ENCODE peak calls at places on chromosomes 12 and 14, in four cellular contexts. One of them, this sample, is unnamed.
A peak's percentile ranks its signal among the peaks of the same experiment; 100 is the strongest.

GRCh38 chr14:60079723-60080122 is 12.0 kb upstream of the PCNX4 start:
- DNase-seq in thoracic aorta: no peak
- DNase-seq in left ventricle myocardium inferior: no peak
- DNase-seq in right lobe of liver: no peak
- DNase-seq in this sample: no peak

GRCh38 chr12:51941011-51941561 is 10.4 kb upstream of the ACVR1B start:
- DNase-seq in left ventricle myocardium inferior: no peak
- DNase-seq in right lobe of liver: no peak
- DNase-seq in thoracic aorta: no peak
- DNase-seq in this sample: no peak

GRCh38 chr14:77208266-77208978 is 26.8 kb downstream of the TMEM63C start:
- DNase-seq in left ventricle myocardium inferior: peak; percentile 69
- DNase-seq in right lobe of liver: peak; percentile 75
- DNase-seq in thoracic aorta: no peak
- DNase-seq in this sample: peak; percentile 74

GRCh38 chr12:82040987-82041743 is 282.0 kb upstream of the PPFIA2 start:
- DNase-seq in left ventricle myocardium inferior: no peak
- DNase-seq in thoracic aorta: no peak
- DNase-seq in right lobe of liver: no peak
- DNase-seq in this sample: no peak

GRCh38 chr12:94673951-94674570 is 23.7 kb upstream of the TMCC3 start:
- DNase-seq in thoracic aorta: no peak
- DNase-seq in right lobe of liver: no peak
- DNase-seq in left ventricle myocardium inferior: no peak
- DNase-seq in this sample: no peak

GRCh38 chr14:20855652-20856291 is 35.4 kb upstream of the RNASE3 start:
- DNase-seq in left ventricle myocardium inferior: peak; percentile 19
- DNase-seq in thoracic aorta: no peak
- DNase-seq in right lobe of liver: peak; percentile 34
- DNase-seq in this sample: peak; percentile 70

GRCh38 chr14:92254786-92255185 is 68.2 kb upstream of the SLC24A4 start:
- DNase-seq in left ventricle myocardium inferior: peak; percentile 75
- DNase-seq in thoracic aorta: no peak
- DNase-seq in right lobe of liver: peak; percentile 42
- DNase-seq in this sample: no peak

GRCh38 chr12:106915635-106916026 is 40.1 kb upstream of the TMEM263 start:
- DNase-seq in right lobe of liver: no peak
- DNase-seq in thoracic aorta: no peak
- DNase-seq in left ventricle myocardium inferior: no peak
- DNase-seq in this sample: no peak

GRCh38 chr12:31728289-31728916 is 418 bp downstream of the AMN1 start:
- DNase-seq in right lobe of liver: peak; percentile 60
- DNase-seq in left ventricle myocardium inferior: no peak
- DNase-seq in thoracic aorta: no peak
- DNase-seq in this sample: peak; percentile 66

GRCh38 chr12:104130760-104131159 is 7.2 kb downstream of the NFYB start:
- DNase-seq in right lobe of liver: no peak
- DNase-seq in thoracic aorta: no peak
- DNase-seq in left ventricle myocardium inferior: no peak
- DNase-seq in this sample: no peak

GRCh38 chr12:7933255-7933726 is 2.7 kb downstream of the SLC2A3 start:
- DNase-seq in right lobe of liver: no peak
- DNase-seq in thoracic aorta: peak; percentile 47
- DNase-seq in left ventricle myocardium inferior: peak; percentile 65
- DNase-seq in this sample: peak; percentile 66

GRCh38 chr14:73785336-73785833 is 66.2 kb upstream of the PTGR2 start:
- DNase-seq in left ventricle myocardium inferior: no peak
- DNase-seq in right lobe of liver: no peak
- DNase-seq in thoracic aorta: no peak
- DNase-seq in this sample: no peak

GRCh38 chr12:8549381-8549780 is 8.7 kb upstream of the CLEC4E start:
- DNase-seq in thoracic aorta: no peak
- DNase-seq in left ventricle myocardium inferior: no peak
- DNase-seq in right lobe of liver: no peak
- DNase-seq in this sample: no peak

GRCh38 chr14:103905861-103906456 is 22.3 kb upstream of the TDRD9 start:
- DNase-seq in right lobe of liver: no peak
- DNase-seq in thoracic aorta: no peak
- DNase-seq in left ventricle myocardium inferior: no peak
- DNase-seq in this sample: peak; percentile 36

GRCh38 chr12:115354007-115354452 is 670.1 kb upstream of the TBX3 start:
- DNase-seq in right lobe of liver: no peak
- DNase-seq in thoracic aorta: peak; percentile 54
- DNase-seq in left ventricle myocardium inferior: no peak
- DNase-seq in this sample: no peak

GRCh38 chr12:8065991-8066594 is at the start of gene C3AR1:
- DNase-seq in right lobe of liver: no peak
- DNase-seq in thoracic aorta: no peak
- DNase-seq in left ventricle myocardium inferior: no peak
- DNase-seq in this sample: no peak

GRCh38 chr12:124938066-124938465 is 23.6 kb upstream of the UBC start:
- DNase-seq in right lobe of liver: no peak
- DNase-seq in thoracic aorta: no peak
- DNase-seq in left ventricle myocardium inferior: no peak
- DNase-seq in this sample: no peak

GRCh38 chr12:11832100-11832499 is 182.6 kb downstream of the ETV6 start:
- DNase-seq in right lobe of liver: no peak
- DNase-seq in thoracic aorta: no peak
- DNase-seq in left ventricle myocardium inferior: no peak
- DNase-seq in this sample: no peak

GRCh38 chr14:78172428-78172827 is 2.3 kb downstream of the NRXN3 start:
- DNase-seq in right lobe of liver: no peak
- DNase-seq in left ventricle myocardium inferior: no peak
- DNase-seq in thoracic aorta: no peak
- DNase-seq in this sample: no peak

GRCh38 chr12:108568653-108569154 is 6.3 kb downstream of the ISCU start:
- DNase-seq in right lobe of liver: no peak
- DNase-seq in left ventricle myocardium inferior: no peak
- DNase-seq in thoracic aorta: no peak
- DNase-seq in this sample: no peak

GRCh38 chr12:111173391-111174282 is 195.3 kb downstream of the PHETA1 start:
- DNase-seq in thoracic aorta: no peak
- DNase-seq in left ventricle myocardium inferior: no peak
- DNase-seq in right lobe of liver: no peak
- DNase-seq in this sample: no peak
- H3K27ac ChIP-seq in thoracic aorta: no peak overlapping the region
- H3K27ac ChIP-seq in left ventricle myocardium inferior: no peak overlapping the region
- H3K27ac ChIP-seq in right lobe of liver: no peak overlapping the region
- H3K27ac ChIP-seq in this sample: no peak overlapping the region

DNA sequence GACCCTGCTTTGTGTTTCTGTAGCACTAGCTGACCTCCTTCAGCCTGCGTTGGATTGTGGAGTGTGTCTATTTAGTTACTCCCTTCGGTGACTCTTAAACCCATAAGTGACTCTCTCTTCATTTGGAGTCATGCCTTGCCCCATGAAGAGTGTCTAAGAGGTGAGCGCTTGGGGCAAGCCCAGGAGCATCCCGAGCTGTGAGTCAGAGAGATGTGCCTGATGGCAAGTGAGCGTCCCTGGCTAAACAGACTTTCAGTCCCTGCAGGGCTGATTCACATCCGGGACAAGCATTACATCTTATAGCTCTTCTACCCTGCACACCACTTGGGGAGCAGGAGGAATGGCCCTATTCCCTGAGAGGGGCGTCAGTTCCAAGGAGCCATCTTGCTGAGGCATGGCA is 24.3 kb upstream of the ATF1 start:
- DNase-seq in right lobe of liver: no peak
- DNase-seq in thoracic aorta: no peak
- DNase-seq in left ventricle myocardium inferior: no peak
- DNase-seq in this sample: no peak
- H3K4me3 ChIP-seq in right lobe of liver: no peak overlapping the region
- H3K4me3 ChIP-seq in thoracic aorta: no peak overlapping the region
- H3K4me3 ChIP-seq in left ventricle myocardium inferior: no peak overlapping the region
- H3K4me3 ChIP-seq in this sample: no peak overlapping the region

DNA sequence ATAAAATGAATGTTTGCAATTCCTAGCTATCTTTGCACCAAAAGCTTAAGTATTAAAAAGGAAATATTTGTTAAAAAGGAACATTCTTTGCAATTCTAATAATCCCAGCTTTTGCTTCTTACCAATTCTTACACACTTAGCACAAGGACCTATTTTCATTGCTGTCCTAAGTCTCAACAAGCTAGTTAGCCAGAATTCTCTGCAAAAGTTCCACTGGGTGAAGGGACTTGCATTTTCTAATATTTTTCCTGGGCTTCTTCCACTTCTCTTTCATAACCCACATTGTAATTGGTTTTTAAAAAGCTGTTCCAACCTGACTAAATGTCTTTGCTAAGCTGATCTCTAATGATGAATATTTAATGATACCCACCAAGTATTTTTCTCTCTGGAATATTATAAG is 307.7 kb upstream of the DIO2 start:
- DNase-seq in right lobe of liver: no peak
- DNase-seq in thoracic aorta: no peak
- DNase-seq in left ventricle myocardium inferior: no peak
- DNase-seq in this sample: no peak
- H3K27ac ChIP-seq in right lobe of liver: no peak overlapping the region
- H3K27ac ChIP-seq in thoracic aorta: no peak overlapping the region
- H3K27ac ChIP-seq in left ventricle myocardium inferior: no peak overlapping the region
- H3K27ac ChIP-seq in this sample: no peak overlapping the region

DNA sequence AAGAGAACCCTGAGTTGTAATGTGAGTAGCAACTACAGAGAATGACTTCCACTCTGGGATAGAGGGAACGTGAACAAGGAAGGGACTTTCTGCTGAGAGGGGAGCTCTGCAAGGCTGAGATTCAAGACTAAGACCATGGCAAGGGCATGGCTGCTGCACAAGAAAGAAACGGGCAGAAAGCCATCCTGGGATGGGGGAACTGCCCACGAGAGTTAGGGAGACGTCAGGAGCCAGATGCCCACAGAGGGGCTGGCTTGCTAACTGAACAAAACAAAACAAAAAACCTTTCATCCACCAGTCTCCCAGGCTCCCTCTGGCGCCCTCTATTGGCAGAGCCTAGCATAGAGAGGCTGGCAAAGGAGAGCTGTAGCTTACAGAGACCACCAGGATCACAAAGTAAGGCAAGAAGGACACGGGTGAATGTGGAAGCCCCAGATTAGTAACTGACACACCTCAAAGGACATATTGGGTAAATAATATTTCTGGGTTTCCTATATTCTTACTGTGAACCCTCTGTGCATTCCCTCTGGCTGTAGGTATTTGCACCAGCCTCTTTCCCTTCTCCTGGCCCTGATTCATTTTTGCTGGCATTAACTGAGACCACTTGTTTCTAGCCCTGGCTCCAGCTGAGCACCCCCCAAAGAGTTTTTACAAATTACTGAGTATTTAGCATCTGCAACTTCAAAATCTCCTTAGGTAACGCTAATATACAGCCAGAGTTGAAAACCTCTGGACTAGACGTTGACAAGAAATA is 338.3 kb downstream of the EMP1 start:
- DNase-seq in right lobe of liver: peak; percentile 69
- DNase-seq in thoracic aorta: no peak
- DNase-seq in left ventricle myocardium inferior: peak; percentile 68
- DNase-seq in this sample: peak; percentile 72
- H3K4me3 ChIP-seq in right lobe of liver: peak overlapping the region; percentile 12
- H3K4me3 ChIP-seq in thoracic aorta: peak overlapping the region; percentile 28
- H3K4me3 ChIP-seq in left ventricle myocardium inferior: peak overlapping the region; percentile 42
- H3K4me3 ChIP-seq in this sample: peak overlapping the region; percentile 29

GRCh38 chr12:121898287-121898686 is 9.7 kb downstream of the PSMD9 start:
- DNase-seq in right lobe of liver: no peak
- DNase-seq in thoracic aorta: no peak
- DNase-seq in left ventricle myocardium inferior: no peak
- DNase-seq in this sample: no peak

GRCh38 chr12:121892673-121893561 is 4.3 kb downstream of the PSMD9 start:
- DNase-seq in left ventricle myocardium inferior: no peak
- DNase-seq in thoracic aorta: no peak
- DNase-seq in right lobe of liver: no peak
- DNase-seq in this sample: no peak

GRCh38 chr12:121889267-121889624 is 656 bp downstream of the PSMD9 start:
- DNase-seq in thoracic aorta: no peak
- DNase-seq in left ventricle myocardium inferior: no peak
- DNase-seq in right lobe of liver: no peak
- DNase-seq in this sample: no peak

GRCh38 chr12:121893901-121894540 is 5.4 kb downstream of the PSMD9 start:
- DNase-seq in right lobe of liver: no peak
- DNase-seq in left ventricle myocardium inferior: no peak
- DNase-seq in thoracic aorta: no peak
- DNase-seq in this sample: no peak

GRCh38 chr12:121894633-121895032 is 6.0 kb downstream of the PSMD9 start:
- DNase-seq in right lobe of liver: no peak
- DNase-seq in thoracic aorta: no peak
- DNase-seq in left ventricle myocardium inferior: no peak
- DNase-seq in this sample: no peak
- H3K27ac ChIP-seq in right lobe of liver: no peak overlapping the region
- H3K27ac ChIP-seq in thoracic aorta: no peak overlapping the region
- H3K27ac ChIP-seq in left ventricle myocardium inferior: no peak overlapping the region
- H3K27ac ChIP-seq in this sample: no peak overlapping the region

DNA sequence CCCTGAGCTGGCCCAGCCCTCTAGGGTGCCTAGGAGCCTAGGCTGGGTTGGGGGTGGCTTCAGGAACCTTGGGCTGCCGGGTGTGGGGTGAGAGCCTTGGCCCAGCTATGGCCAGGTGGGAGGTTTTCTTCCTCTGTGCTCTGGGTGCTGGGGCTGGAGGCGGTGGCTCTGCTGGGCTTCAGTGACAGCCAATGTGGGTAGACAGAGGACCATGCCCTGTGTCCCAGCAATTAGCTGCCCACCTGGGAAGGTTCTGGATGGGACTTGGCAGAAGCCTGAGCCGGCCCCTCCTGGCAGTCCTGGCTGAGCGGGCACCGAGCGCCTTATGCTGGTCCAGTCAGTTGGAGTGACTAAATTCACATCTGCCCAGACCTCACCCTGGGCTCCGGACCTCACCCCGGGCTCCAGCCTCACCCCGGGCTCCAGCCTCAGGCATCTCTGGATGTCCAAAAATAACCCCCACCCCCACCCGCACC is 46.8 kb downstream of the CYP46A1 start:
- DNase-seq in right lobe of liver: peak; percentile 26
- DNase-seq in thoracic aorta: no peak
- DNase-seq in left ventricle myocardium inferior: peak; percentile 15
- DNase-seq in this sample: peak; percentile 43
- H3K4me3 ChIP-seq in right lobe of liver: no peak overlapping the region
- H3K4me3 ChIP-seq in thoracic aorta: peak overlapping the region; percentile 83
- H3K4me3 ChIP-seq in left ventricle myocardium inferior: peak overlapping the region; percentile 70
- H3K4me3 ChIP-seq in this sample: peak overlapping the region; percentile 57

DNA sequence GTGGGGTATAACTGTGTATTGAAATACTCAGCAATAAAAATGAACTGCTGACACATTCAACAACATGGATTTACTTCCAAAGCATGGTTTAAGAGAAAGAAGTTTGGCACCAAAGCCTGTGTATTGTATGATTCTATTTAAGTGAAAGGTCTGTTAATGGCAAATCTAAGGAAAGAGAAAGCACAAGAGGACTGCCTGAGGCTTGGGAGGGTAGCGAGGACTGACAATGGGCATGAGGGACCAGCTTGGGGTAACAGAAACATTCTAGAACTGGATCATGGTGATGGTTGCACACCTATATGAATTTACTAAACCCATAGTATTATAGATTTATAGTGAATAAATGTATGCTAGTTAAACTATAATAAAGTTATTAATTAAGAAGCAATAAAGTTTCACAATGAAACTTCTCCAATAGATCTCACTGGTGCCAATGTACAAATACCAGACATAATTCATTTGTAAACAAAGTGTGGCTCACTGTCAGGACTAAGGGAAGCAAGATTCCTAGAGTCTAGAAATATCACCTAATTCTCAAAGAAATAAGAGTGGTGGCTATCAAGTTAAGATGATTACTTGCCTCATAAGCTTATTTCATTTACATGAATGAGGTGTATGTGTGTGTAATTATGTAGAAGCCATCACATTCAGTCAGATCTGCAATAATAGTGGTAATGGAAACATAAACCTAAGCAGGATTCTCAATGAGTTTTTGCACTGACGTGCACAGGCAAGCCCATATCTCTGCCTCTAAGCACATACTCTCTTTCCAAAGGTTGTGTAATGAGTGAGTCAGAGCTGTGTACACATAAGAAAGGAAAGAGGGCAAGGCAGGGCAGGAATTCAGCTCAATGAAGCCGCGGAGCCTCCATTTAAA is 353.4 kb downstream of the KCNH5 start:
- DNase-seq in thoracic aorta: no peak
- DNase-seq in left ventricle myocardium inferior: no peak
- DNase-seq in right lobe of liver: peak; percentile 26
- DNase-seq in this sample: no peak
- H3K27ac ChIP-seq in thoracic aorta: no peak overlapping the region
- H3K27ac ChIP-seq in left ventricle myocardium inferior: no peak overlapping the region
- H3K27ac ChIP-seq in right lobe of liver: peak overlapping the region; percentile 51
- H3K27ac ChIP-seq in this sample: peak overlapping the region; percentile 63